ENCODE peak calls at places on chromosomes 7 and 10, in six cellular contexts. H is transverse colon, F is pancreas, N is Peyer's patch, K is HFF-Myc, V is K562. J is an unnamed sample.

GRCh38 chr10:97222346-97222961 is 36.7 kb upstream of the SLIT1 start:
- DNase-seq in H (no peak), F (no peak), N (no peak), K (no peak), V (peak; percentile 63), J (no peak)

GRCh38 chr7:137297551-137298463 is 45.7 kb downstream of the PTN start:
- DNase-seq in H (no peak), F (peak; percentile 15), N (no peak), K (no peak), V (no peak), J (no peak)

GRCh38 chr10:15719062-15719898 is 442 bp downstream of the ITGA8 start:
- DNase-seq in H (peak; percentile 27), F (no peak), N (no peak), K (no peak), V (no peak), J (no peak)

GRCh38 chr7:145105561-145105960 is 269.7 kb upstream of the TPK1 start:
- DNase-seq in H (no peak), F (no peak), N (no peak), K (no peak), V (no peak), J (no peak)

GRCh38 chr7:16514271-16514670 is 12.4 kb upstream of the LRRC72 start:
- DNase-seq in H (no peak), F (no peak), N (no peak), K (no peak), V (no peak), J (no peak)

GRCh38 chr7:78326870-78327269 is 528.3 kb downstream of the PHTF2 start:
- DNase-seq in H (no peak), F (no peak), N (no peak), K (peak; percentile 1), V (no peak), J (peak; percentile 8)

GRCh38 chr7:2931034-2931415 is 86.9 kb upstream of the GNA12 start:
- DNase-seq in H (no peak), F (no peak), N (no peak), K (no peak), V (no peak), J (no peak)

GRCh38 chr7:23469150-23469960 is 936 bp downstream of the IGF2BP3 start:
- DNase-seq in H (no peak), F (no peak), N (no peak), K (no peak), V (peak; percentile 77), J (no peak)

GRCh38 chr10:29585488-29585976 is 49.2 kb downstream of the SVIL start:
- DNase-seq in H (no peak), F (no peak), N (no peak), K (no peak), V (no peak), J (no peak)

GRCh38 chr7:80630611-80631010 is 7.8 kb upstream of the CD36 start:
- DNase-seq in H (no peak), F (no peak), N (no peak), K (no peak), V (no peak), J (no peak)

GRCh38 chr7:3356173-3356572 is 55.1 kb downstream of the SDK1 start:
- DNase-seq in H (no peak), F (no peak), N (no peak), K (no peak), V (no peak), J (no peak)

GRCh38 chr7:88429382-88429781 is 122.7 kb upstream of the STEAP4 start:
- DNase-seq in H (no peak), F (no peak), N (no peak), K (no peak), V (peak; percentile 17), J (no peak)

GRCh38 chr7:39248041-39248692 is 270.5 kb downstream of the POU6F2 start:
- DNase-seq in H (no peak), F (no peak), N (no peak), K (no peak), V (no peak), J (no peak)

GRCh38 chr10:102621418-102622325 is 22.6 kb upstream of the TRIM8 start:
- DNase-seq in H (no peak), F (no peak), N (no peak), K (no peak), V (no peak), J (no peak)

GRCh38 chr10:69335613-69336012 is 57.3 kb downstream of the HK1 start:
- DNase-seq in H (no peak), F (no peak), N (no peak), K (no peak), V (no peak), J (no peak)
- TF ChIP-seq CTCF in H (no peak), F (no peak), N (no peak), K (no peak), V (no peak), J (no peak)

GRCh38 chr7:99331002-99331401 is 5.3 kb downstream of the ARPC1A start:
- DNase-seq in H (no peak), F (no peak), N (no peak), K (no peak), V (no peak), J (no peak)

GRCh38 chr7:99324559-99324958 is 1.1 kb upstream of the ARPC1A start:
- DNase-seq in H (no peak), F (no peak), N (no peak), K (no peak), V (no peak), J (no peak)

GRCh38 chr7:99324966-99325596 is 617 bp upstream of the ARPC1A start:
- DNase-seq in H (no peak), F (no peak), N (no peak), K (no peak), V (no peak), J (no peak)

GRCh38 chr7:99326408-99326782 is 697 bp downstream of the ARPC1A start:
- DNase-seq in H (no peak), F (no peak), N (no peak), K (no peak), V (no peak), J (no peak)

DNA sequence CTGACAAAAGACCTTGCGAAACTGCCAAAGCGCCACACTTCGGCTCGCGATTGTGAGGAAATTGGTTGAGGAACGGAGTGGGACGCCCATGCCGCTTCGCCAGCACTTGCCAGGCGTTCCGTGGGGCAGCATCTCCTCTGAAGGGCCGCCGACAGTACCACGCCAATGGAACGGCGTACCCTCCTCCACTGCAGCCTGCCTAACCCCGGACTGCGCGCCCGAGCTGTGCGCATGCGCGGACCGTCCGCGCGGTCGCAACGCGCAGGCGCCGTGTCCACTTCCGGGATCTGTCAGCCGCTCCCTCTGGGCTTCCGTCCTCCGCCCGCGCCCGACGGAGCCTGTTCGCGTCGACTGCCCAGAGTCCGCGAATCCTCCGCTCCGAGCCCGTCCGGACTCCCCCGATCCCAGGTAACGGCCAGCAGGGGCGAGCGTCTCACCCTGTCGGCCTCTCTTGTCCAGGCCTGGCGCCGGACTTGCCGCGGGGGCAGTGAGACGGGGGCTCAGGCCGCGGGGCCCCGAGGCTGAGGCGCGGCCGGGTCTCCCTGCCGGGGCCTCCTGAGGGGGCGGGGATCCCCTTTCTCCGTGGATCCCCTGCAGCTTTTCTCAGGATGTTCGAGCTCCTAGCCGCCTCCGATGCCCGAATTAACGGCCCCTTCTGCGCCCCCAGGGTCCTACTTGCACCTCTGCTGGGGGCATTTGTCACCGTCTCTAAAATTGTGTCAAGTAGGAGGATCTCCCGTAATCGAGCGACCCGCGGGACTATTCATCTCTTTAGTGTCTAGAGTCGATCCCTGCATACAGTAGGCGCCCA is at the start of gene ARPC1A:
- DNase-seq in H (peak; percentile 94), F (peak; percentile 84), N (peak; percentile 78), K (peak; percentile 72), V (peak; percentile 100), J (peak; percentile 72)
- TF ChIP-seq CTCF in H (peak; percentile 19), F (no peak), N (no peak), K (peak; percentile 9), V (peak; percentile 63), J (peak; percentile 36)

GRCh38 chr10:124028700-124029487 is 64.5 kb downstream of the CHST15 start:
- DNase-seq in H (no peak), F (no peak), N (no peak), K (no peak), V (no peak), J (no peak)

GRCh38 chr10:124027306-124028050 is 65.9 kb downstream of the CHST15 start:
- DNase-seq in H (no peak), F (no peak), N (no peak), K (no peak), V (no peak), J (no peak)

GRCh38 chr10:124025152-124025551 is 68.2 kb downstream of the CHST15 start:
- DNase-seq in H (no peak), F (no peak), N (no peak), K (no peak), V (no peak), J (no peak)

GRCh38 chr10:124026337-124026939 is 67.0 kb downstream of the CHST15 start:
- DNase-seq in H (no peak), F (no peak), N (no peak), K (no peak), V (no peak), J (no peak)

DNA sequence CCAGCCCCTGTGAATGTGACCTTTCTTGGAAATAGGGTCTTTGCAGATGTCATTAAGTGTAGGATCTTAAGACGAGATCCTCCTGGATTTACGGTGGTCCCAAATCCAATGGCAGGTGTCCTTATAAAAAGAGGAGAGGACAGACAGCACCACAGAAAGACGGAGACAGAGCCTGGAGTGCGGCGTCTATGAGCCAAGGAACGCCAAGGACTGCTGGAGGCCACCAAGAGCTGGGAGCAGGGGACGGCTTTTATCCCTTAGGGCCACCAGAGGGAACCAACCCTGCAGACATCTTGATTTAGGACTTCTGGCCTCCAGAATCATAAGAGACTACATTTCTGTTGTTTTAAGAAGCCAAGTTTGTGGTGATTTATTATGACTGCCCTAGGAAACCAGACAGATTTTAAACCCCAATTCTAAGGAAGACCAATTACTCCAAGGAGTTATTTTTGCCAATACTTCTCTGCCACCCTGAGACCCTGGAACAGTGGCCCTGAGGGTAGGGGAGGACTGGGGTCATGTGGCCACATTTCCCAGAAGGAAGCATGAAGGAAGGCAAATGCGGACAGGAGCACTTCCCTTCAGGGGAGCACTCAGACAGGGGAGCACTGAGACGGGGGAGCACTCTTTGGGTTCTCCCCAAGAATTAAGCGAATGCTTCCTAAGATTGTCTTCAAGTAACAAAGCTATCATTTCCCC is 67.6 kb downstream of the CHST15 start:
- DNase-seq in H (no peak), F (no peak), N (peak; percentile 37), K (no peak), V (peak; percentile 10), J (no peak)
- TF ChIP-seq CTCF in H (peak; percentile 32), F (no peak), N (peak; percentile 28), K (peak; percentile 27), V (peak; percentile 39), J (peak; percentile 45)

DNA sequence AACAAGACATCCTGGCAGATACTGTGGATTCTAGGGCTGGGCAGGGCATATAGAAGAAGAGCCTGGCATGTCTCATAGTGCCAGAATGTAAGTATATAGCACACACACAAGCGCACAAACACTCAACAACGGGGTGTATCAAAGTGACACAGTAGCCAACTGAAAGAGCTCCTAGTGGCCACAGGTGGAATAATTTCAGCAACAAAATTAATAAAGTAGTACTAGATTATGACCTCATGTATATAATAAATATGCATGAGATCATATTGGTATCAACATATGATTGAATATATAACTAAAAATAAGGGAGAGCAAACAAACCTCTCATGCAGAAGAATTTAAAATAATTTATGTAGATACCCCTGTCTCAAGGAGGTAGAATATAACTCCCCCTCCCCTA is 72.4 kb upstream of the CXCL12 start:
- DNase-seq in H (no peak), F (no peak), N (no peak), K (no peak), V (no peak), J (no peak)
- TF ChIP-seq CTCF in H (no peak), F (no peak), N (no peak), K (peak; percentile 21), V (peak; percentile 4), J (peak; percentile 13)